ENCODE peak calls at places on chromosomes 13 and 19, in six cellular contexts. U is psoas muscle, N is breast epithelium, D is fibroblast of lung, A is osteoblast, H is tibial artery. S is an unnamed sample.

GRCh38 chr19:1773173-1773572 is 19.9 kb downstream of the ONECUT3 start:
- DNase-seq in H (no peak), A (no peak), U (no peak), N (no peak), D (peak), S (no peak)

GRCh38 chr13:61110804-61111203 is 304.8 kb downstream of the PCDH20 start:
- DNase-seq in N (no peak), A (no peak), D (no peak), U (no peak), H (no peak), S (no peak)

GRCh38 chr19:36051236-36051635 is 2.8 kb downstream of the THAP8 start:
- DNase-seq in A (no peak), U (no peak), D (peak), H (no peak), N (no peak), S (no peak)

GRCh38 chr19:347946-348861 is 3.6 kb upstream of the MIER2 start:
- DNase-seq in H (no peak), A (peak), D (peak), N (no peak), U (no peak), S (no peak)

GRCh38 chr19:45250832-45251451 is at the start of gene MARK4:
- DNase-seq in D (peak), A (peak), H (no peak), U (peak), N (no peak), S (peak)

GRCh38 chr19:1864480-1865171 is 1.2 kb upstream of the KLF16 start:
- DNase-seq in A (peak), D (peak), H (peak), N (peak), U (peak), S (peak)

GRCh38 chr19:38287604-38288003 is 16.4 kb upstream of the C19orf33 start:
- DNase-seq in U (no peak), H (no peak), N (no peak), A (no peak), D (no peak), S (no peak)

GRCh38 chr19:51552996-51553725 is 17.9 kb upstream of the ZNF175 start:
- DNase-seq in D (peak), A (peak), H (peak), N (peak), U (peak), S (peak)

GRCh38 chr13:73835138-73835721 is 299.0 kb downstream of the KLF12 start:
- DNase-seq in A (no peak), N (no peak), U (no peak), D (peak), H (no peak), S (peak)

GRCh38 chr19:51514866-51515481 is 13.4 kb upstream of the SIGLEC12 start:
- DNase-seq in U (no peak), D (peak), N (no peak), A (peak), H (no peak), S (peak)

GRCh38 chr13:59915252-59915651 is 248.5 kb downstream of the DIAPH3 start:
- DNase-seq in N (no peak), D (no peak), A (no peak), H (no peak), U (no peak), S (no peak)

GRCh38 chr13:50228527-50228926 is 213.3 kb downstream of the KCNRG start:
- DNase-seq in A (no peak), D (no peak), H (no peak), N (no peak), U (no peak), S (no peak)

GRCh38 chr19:2775556-2776430 is 7.3 kb downstream of the SGTA start:
- DNase-seq in D (peak), N (no peak), H (peak), U (peak), A (peak), S (peak)

GRCh38 chr19:51946602-51947001 is 19.3 kb downstream of the ZNF613 start:
- DNase-seq in N (no peak), U (no peak), D (no peak), H (no peak), A (no peak), S (no peak)

GRCh38 chr19:31282346-31282745 is 66.9 kb downstream of the TSHZ3 start:
- DNase-seq in N (no peak), D (no peak), U (no peak), H (no peak), A (no peak), S (no peak)

GRCh38 chr19:40253611-40254092 is 27.2 kb upstream of the CCNP start:
- DNase-seq in H (no peak), U (no peak), N (no peak), A (no peak), D (no peak), S (no peak)

GRCh38 chr19:42208612-42209011 is 8.9 kb downstream of the DEDD2 start:
- DNase-seq in H (no peak), A (peak), D (no peak), U (peak), N (no peak), S (no peak)

GRCh38 chr19:16328824-16329482 is 4.3 kb downstream of the KLF2 start:
- DNase-seq in U (no peak), H (no peak), A (peak), D (no peak), N (no peak), S (no peak)

GRCh38 chr19:34539396-34539795 is 57.8 kb downstream of the WTIP start:
- DNase-seq in A (no peak), U (no peak), N (no peak), H (no peak), D (no peak), S (no peak)

GRCh38 chr19:10112895-10113591 is 1.6 kb downstream of the P2RY11 start:
- DNase-seq in D (peak), H (no peak), A (peak), U (peak), N (no peak), S (peak)

GRCh38 chr19:7833225-7834156 is 3.5 kb downstream of the EVI5L start:
- DNase-seq in A (no peak), D (peak), H (no peak), U (no peak), N (no peak), S (no peak)

GRCh38 chr19:33622809-33623511 is 1.2 kb downstream of the CHST8 start:
- DNase-seq in U (no peak), H (no peak), N (no peak), A (peak), D (no peak), S (no peak)

GRCh38 chr19:35901854-35902661 is at the start of gene HCST:
- DNase-seq in N (no peak), U (no peak), H (no peak), A (peak), D (peak), S (no peak)

GRCh38 chr13:75365724-75366173 is 116.2 kb downstream of the TBC1D4 start:
- DNase-seq in H (no peak), D (peak), N (no peak), U (no peak), A (peak), S (peak)

GRCh38 chr13:40665754-40666057 is 735 bp downstream of the FOXO1 start:
- DNase-seq in N (no peak), A (no peak), H (no peak), D (peak), U (no peak), S (peak)

GRCh38 chr19:1977116-1977515 is 36.1 kb downstream of the CSNK1G2 start:
- DNase-seq in N (no peak), U (no peak), A (no peak), H (no peak), D (no peak), S (no peak)

GRCh38 chr19:50500060-50500752 is 10.8 kb downstream of the JOSD2 start:
- DNase-seq in A (no peak), U (peak), N (no peak), D (no peak), H (no peak), S (peak)

GRCh38 chr13:109572389-109572788 is 214.0 kb downstream of the IRS2 start:
- DNase-seq in A (no peak), N (no peak), U (no peak), H (no peak), D (no peak), S (no peak)

GRCh38 chr19:16585808-16586476 is 13.7 kb upstream of the SLC35E1 start:
- DNase-seq in U (no peak), D (no peak), A (peak), N (no peak), H (no peak), S (peak)

GRCh38 chr13:66077286-66077685 is 1152.8 kb downstream of the PCDH9 start:
- DNase-seq in N (no peak), U (no peak), D (peak), H (no peak), A (no peak), S (no peak)

GRCh38 chr19:10317857-10318462 is 2.1 kb upstream of the FDX2 start:
- DNase-seq in H (no peak), A (peak), N (no peak), U (no peak), D (no peak), S (no peak)

GRCh38 chr19:48715276-48715675 is 4.2 kb downstream of the MAMSTR start:
- DNase-seq in U (peak), H (no peak), N (no peak), D (no peak), A (peak), S (no peak)

GRCh38 chr19:18586311-18586710 is 2.3 kb upstream of the REX1BD start:
- DNase-seq in D (no peak), N (no peak), U (no peak), H (no peak), A (no peak), S (no peak)
- TF ChIP-seq CTCF in D (no peak), N (no peak), U (no peak), H (no peak), A (peak), S (no peak)

DNA sequence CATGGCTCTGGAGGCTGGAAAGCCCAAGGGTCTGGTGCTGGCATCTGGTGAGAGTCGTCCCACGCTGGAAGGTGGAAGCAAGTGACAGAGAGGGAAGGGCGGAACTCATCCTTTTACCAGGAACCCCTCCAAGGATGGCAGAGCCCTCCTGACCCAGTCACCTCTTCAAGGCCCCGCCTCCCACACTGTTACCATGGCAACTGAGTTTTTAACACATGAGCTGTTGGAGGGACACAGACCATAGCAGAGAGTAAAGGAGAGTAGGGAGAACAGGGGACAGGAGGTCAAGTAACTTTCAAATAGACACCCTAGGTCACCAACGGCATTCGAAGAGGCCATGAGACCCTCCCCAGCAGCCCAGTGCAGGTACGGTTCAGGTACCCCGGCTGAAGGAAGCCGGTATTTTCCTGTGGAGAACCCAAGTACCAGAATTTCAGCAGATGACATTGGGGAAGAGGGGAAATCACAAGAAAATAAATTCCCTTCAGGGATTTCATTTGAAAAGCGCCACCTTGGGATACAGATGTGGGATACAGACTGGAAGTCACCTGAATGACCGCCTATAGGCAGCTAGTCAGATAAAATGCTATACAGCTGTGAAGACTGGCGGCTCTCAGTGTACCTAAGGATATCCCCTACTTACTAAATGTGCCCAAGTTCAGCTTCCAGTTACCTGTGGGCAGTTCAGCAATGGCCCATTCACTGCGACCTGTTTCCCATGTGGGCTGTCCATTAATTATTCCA is 8.0 kb downstream of the IL17D start:
- DNase-seq in H (no peak), D (no peak), U (no peak), N (no peak), A (no peak), S (no peak)
- TF ChIP-seq CTCF in H (no peak), D (no peak), U (no peak), N (no peak), A (no peak), S (no peak)

GRCh38 chr13:27270594-27271520 is at the start of gene RASL11A:
- DNase-seq in A (peak), N (peak), U (peak), H (peak), D (peak), S (peak)
- TF ChIP-seq CTCF in A (peak), N (peak), U (peak), H (peak), D (peak), S (peak)

GRCh38 chr13:72808917-72809500 is 27.1 kb downstream of the PIBF1 start:
- DNase-seq in H (no peak), N (no peak), A (peak), D (no peak), U (no peak), S (peak)
- TF ChIP-seq CTCF in H (peak), N (peak), A (peak), D (no peak), U (peak), S (peak)

GRCh38 chr13:113887700-113888201 is 23.9 kb upstream of the GAS6 start:
- DNase-seq in A (peak), N (no peak), U (no peak), D (peak), H (peak), S (no peak)

GRCh38 chr13:113890758-113891480 is 27.0 kb upstream of the GAS6 start:
- DNase-seq in N (no peak), D (no peak), U (no peak), A (no peak), H (no peak), S (no peak)

GRCh38 chr13:113886561-113887112 is 22.8 kb upstream of the GAS6 start:
- DNase-seq in A (no peak), U (no peak), N (no peak), D (no peak), H (no peak), S (no peak)

GRCh38 chr13:113888701-113889330 is 24.9 kb upstream of the GAS6 start:
- DNase-seq in A (peak), U (no peak), N (no peak), D (peak), H (no peak), S (no peak)

GRCh38 chr13:113889467-113889866 is 25.6 kb upstream of the GAS6 start:
- DNase-seq in U (no peak), H (no peak), N (no peak), A (no peak), D (no peak), S (no peak)
- TF ChIP-seq CTCF in U (no peak), H (no peak), N (no peak), A (no peak), D (no peak), S (no peak)

GRCh38 chr19:55353356-55353802 is 1.1 kb downstream of the COX6B2 start:
- DNase-seq in A (peak), U (no peak), H (no peak), N (no peak), D (no peak), S (no peak)
- TF ChIP-seq CTCF in A (no peak), U (no peak), H (no peak), N (no peak), D (no peak), S (no peak)

DNA sequence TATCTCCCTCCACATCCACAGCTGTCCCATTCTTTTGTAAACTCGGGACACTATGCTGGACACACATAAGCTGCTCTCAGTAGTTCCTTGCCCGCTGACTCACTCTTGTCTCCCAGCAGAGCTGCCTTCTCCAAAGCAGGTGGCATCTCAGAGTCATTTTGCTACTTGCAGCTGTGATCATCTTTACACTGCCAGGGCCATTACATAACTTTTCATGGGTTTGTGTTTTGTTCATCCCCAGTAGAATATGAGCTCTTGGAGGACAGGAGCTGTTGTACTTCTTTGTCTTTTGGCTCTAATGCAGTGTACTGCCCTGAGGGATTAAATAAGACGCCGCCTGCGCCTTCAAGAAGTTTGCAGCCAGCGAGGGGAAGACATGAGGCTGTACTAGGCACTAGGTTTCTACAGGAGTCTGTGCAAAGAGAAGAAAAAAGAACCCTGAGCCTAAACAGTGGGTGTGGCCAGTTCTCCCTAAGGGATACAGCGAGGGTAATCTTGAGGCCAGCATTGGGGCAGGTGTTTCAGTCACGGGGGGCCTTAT is 40.8 kb upstream of the GPR183 start:
- DNase-seq in N (no peak), H (no peak), A (no peak), D (no peak), U (peak), S (no peak)
- TF ChIP-seq CTCF in N (no peak), H (no peak), A (no peak), D (no peak), U (no peak), S (no peak)

DNA sequence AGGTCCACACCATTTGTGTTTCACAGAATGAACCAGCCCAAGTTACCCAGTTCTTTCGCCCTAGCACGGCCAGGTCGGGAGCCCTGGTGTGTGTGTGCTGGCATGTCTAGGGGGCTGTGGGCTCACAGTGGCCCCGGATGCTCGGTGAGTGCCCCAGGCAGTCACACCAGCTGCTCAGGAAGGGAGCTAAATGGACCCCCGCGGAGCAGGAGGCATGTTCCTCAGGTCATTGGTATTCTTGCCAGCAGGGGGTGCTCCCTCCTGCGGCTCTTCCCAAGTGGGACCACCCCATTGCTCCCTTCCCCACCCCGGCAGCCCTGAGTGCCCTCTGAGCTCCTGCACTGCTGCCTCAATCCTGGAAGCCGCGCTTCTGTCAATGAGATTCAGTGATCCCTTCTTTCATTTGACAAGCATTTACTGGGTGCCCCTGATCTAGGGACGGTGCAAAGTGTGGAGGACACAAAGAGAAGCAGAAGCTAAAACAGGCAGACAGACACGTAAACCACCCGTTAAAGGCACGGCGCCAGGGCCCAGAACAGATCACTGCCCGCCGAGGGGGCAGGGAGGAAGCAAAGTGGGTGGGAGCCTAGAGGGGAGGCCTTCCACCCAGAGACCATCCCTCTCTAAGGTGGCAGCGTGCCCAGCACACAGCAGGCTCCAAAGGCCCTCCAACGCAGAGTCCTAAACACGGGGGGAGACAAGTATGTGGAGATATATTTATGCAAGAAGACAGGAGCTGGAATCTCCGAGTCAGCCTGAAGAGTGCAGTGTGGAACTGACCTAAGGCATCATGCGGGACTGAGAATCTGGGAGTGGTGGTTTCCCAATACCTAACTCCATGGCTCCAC is 5.2 kb upstream of the ADPRHL1 start:
- DNase-seq in D (peak), A (no peak), N (no peak), U (peak), H (no peak), S (peak)
- TF ChIP-seq CTCF in D (peak), A (peak), N (no peak), U (peak), H (no peak), S (peak)

S was measured in GM10248.